ENCODE peak calls at places on chromosomes 2 and 18, in eight cellular contexts. One of them, this sample, is unnamed.

GRCh38 chr18:50614838-50615237 is 55.0 kb downstream of the MAPK4 start:
- DNase-seq in uterus: no peak
- DNase-seq in osteocyte: no peak
- DNase-seq in AG04449: no peak
- DNase-seq in kidney epithelial cell: no peak
- DNase-seq in progenitor cell of endocrine pancreas: no peak
- DNase-seq in astrocyte of the spinal cord: no peak
- DNase-seq in PC-9: peak; percentile 81
- DNase-seq in this sample: no peak

GRCh38 chr2:37421686-37422085 is 77.3 kb downstream of the QPCT start:
- DNase-seq in PC-9: no peak
- DNase-seq in astrocyte of the spinal cord: no peak
- DNase-seq in kidney epithelial cell: no peak
- DNase-seq in progenitor cell of endocrine pancreas: no peak
- DNase-seq in osteocyte: no peak
- DNase-seq in uterus: no peak
- DNase-seq in AG04449: no peak
- DNase-seq in this sample: no peak

GRCh38 chr2:219897456-219897855 is 270.0 kb downstream of the SLC4A3 start:
- DNase-seq in AG04449: no peak
- DNase-seq in osteocyte: no peak
- DNase-seq in kidney epithelial cell: no peak
- DNase-seq in PC-9: no peak
- DNase-seq in progenitor cell of endocrine pancreas: no peak
- DNase-seq in uterus: no peak
- DNase-seq in astrocyte of the spinal cord: no peak
- DNase-seq in this sample: no peak

GRCh38 chr2:9815844-9816279 is 27.4 kb upstream of the TAF1B start:
- DNase-seq in AG04449: no peak
- DNase-seq in kidney epithelial cell: no peak
- DNase-seq in progenitor cell of endocrine pancreas: no peak
- DNase-seq in astrocyte of the spinal cord: no peak
- DNase-seq in uterus: no peak
- DNase-seq in PC-9: no peak
- DNase-seq in osteocyte: peak; percentile 62
- DNase-seq in this sample: no peak

GRCh38 chr18:8272254-8272653 is 337.0 kb upstream of the RAB12 start:
- DNase-seq in osteocyte: no peak
- DNase-seq in astrocyte of the spinal cord: no peak
- DNase-seq in AG04449: no peak
- DNase-seq in progenitor cell of endocrine pancreas: no peak
- DNase-seq in uterus: no peak
- DNase-seq in kidney epithelial cell: no peak
- DNase-seq in PC-9: no peak
- DNase-seq in this sample: no peak

GRCh38 chr2:152385718-152386117 is 50.7 kb downstream of the FMNL2 start:
- DNase-seq in PC-9: no peak
- DNase-seq in osteocyte: no peak
- DNase-seq in astrocyte of the spinal cord: no peak
- DNase-seq in uterus: no peak
- DNase-seq in AG04449: no peak
- DNase-seq in progenitor cell of endocrine pancreas: no peak
- DNase-seq in kidney epithelial cell: no peak
- DNase-seq in this sample: no peak

GRCh38 chr2:30359644-30360167 is 87.3 kb upstream of the LCLAT1 start:
- DNase-seq in PC-9: no peak
- DNase-seq in uterus: peak; percentile 63
- DNase-seq in osteocyte: no peak
- DNase-seq in progenitor cell of endocrine pancreas: no peak
- DNase-seq in AG04449: no peak
- DNase-seq in kidney epithelial cell: no peak
- DNase-seq in astrocyte of the spinal cord: peak; percentile 14
- DNase-seq in this sample: no peak

GRCh38 chr18:26863122-26863879 is 2.2 kb downstream of the AQP4 start:
- DNase-seq in uterus: peak; percentile 27
- DNase-seq in osteocyte: no peak
- DNase-seq in kidney epithelial cell: no peak
- DNase-seq in AG04449: no peak
- DNase-seq in astrocyte of the spinal cord: no peak
- DNase-seq in PC-9: no peak
- DNase-seq in progenitor cell of endocrine pancreas: peak; percentile 44
- DNase-seq in this sample: no peak

GRCh38 chr2:237909801-237910475 is 50.5 kb downstream of the RAMP1 start:
- DNase-seq in uterus: no peak
- DNase-seq in progenitor cell of endocrine pancreas: no peak
- DNase-seq in astrocyte of the spinal cord: no peak
- DNase-seq in PC-9: no peak
- DNase-seq in AG04449: no peak
- DNase-seq in osteocyte: no peak
- DNase-seq in kidney epithelial cell: no peak
- DNase-seq in this sample: no peak

GRCh38 chr18:60020107-60020925 is 120.5 kb downstream of the PMAIP1 start:
- DNase-seq in kidney epithelial cell: peak; percentile 65
- DNase-seq in astrocyte of the spinal cord: peak; percentile 51
- DNase-seq in progenitor cell of endocrine pancreas: no peak
- DNase-seq in osteocyte: no peak
- DNase-seq in uterus: no peak
- DNase-seq in AG04449: no peak
- DNase-seq in PC-9: no peak
- DNase-seq in this sample: no peak

GRCh38 chr2:234579231-234579962 is 82.5 kb upstream of the ARL4C start:
- DNase-seq in PC-9: peak; percentile 56
- DNase-seq in progenitor cell of endocrine pancreas: no peak
- DNase-seq in kidney epithelial cell: no peak
- DNase-seq in uterus: no peak
- DNase-seq in astrocyte of the spinal cord: no peak
- DNase-seq in AG04449: no peak
- DNase-seq in osteocyte: no peak
- DNase-seq in this sample: no peak

GRCh38 chr2:218003994-218004419 is 1.2 kb upstream of the TNS1 start:
- DNase-seq in osteocyte: peak; percentile 87
- DNase-seq in kidney epithelial cell: no peak
- DNase-seq in PC-9: no peak
- DNase-seq in progenitor cell of endocrine pancreas: no peak
- DNase-seq in uterus: peak; percentile 88
- DNase-seq in astrocyte of the spinal cord: peak; percentile 79
- DNase-seq in AG04449: peak; percentile 80
- DNase-seq in this sample: peak; percentile 90

GRCh38 chr2:172865422-172865821 is 129.8 kb downstream of the RAPGEF4 start:
- DNase-seq in astrocyte of the spinal cord: no peak
- DNase-seq in PC-9: no peak
- DNase-seq in kidney epithelial cell: no peak
- DNase-seq in osteocyte: no peak
- DNase-seq in AG04449: no peak
- DNase-seq in uterus: no peak
- DNase-seq in progenitor cell of endocrine pancreas: no peak
- DNase-seq in this sample: no peak
- TF ChIP-seq CTCF in astrocyte of the spinal cord: peak; percentile 34
- TF ChIP-seq CTCF in PC-9: peak; percentile 50
- TF ChIP-seq CTCF in kidney epithelial cell: no peak
- TF ChIP-seq CTCF in osteocyte: no peak
- TF ChIP-seq CTCF in AG04449: peak; percentile 7
- TF ChIP-seq CTCF in uterus: no peak
- TF ChIP-seq CTCF in progenitor cell of endocrine pancreas: no peak
- TF ChIP-seq CTCF in this sample: peak; percentile 9

GRCh38 chr18:38884050-38884449 is 1318.5 kb upstream of the CELF4 start:
- DNase-seq in AG04449: no peak
- DNase-seq in PC-9: no peak
- DNase-seq in progenitor cell of endocrine pancreas: no peak
- DNase-seq in astrocyte of the spinal cord: no peak
- DNase-seq in uterus: no peak
- DNase-seq in kidney epithelial cell: no peak
- DNase-seq in osteocyte: no peak
- DNase-seq in this sample: no peak
- TF ChIP-seq CTCF in AG04449: no peak
- TF ChIP-seq CTCF in PC-9: no peak
- TF ChIP-seq CTCF in progenitor cell of endocrine pancreas: no peak
- TF ChIP-seq CTCF in astrocyte of the spinal cord: no peak
- TF ChIP-seq CTCF in uterus: no peak
- TF ChIP-seq CTCF in kidney epithelial cell: no peak
- TF ChIP-seq CTCF in osteocyte: no peak
- TF ChIP-seq CTCF in this sample: no peak

GRCh38 chr2:137173514-137173913 is 408.2 kb downstream of the THSD7B start:
- DNase-seq in osteocyte: no peak
- DNase-seq in kidney epithelial cell: peak; percentile 19
- DNase-seq in uterus: no peak
- DNase-seq in progenitor cell of endocrine pancreas: no peak
- DNase-seq in PC-9: no peak
- DNase-seq in astrocyte of the spinal cord: peak; percentile 81
- DNase-seq in AG04449: peak; percentile 34
- DNase-seq in this sample: no peak
- TF ChIP-seq CTCF in osteocyte: peak; percentile 47
- TF ChIP-seq CTCF in kidney epithelial cell: peak; percentile 55
- TF ChIP-seq CTCF in uterus: no peak
- TF ChIP-seq CTCF in progenitor cell of endocrine pancreas: peak; percentile 47
- TF ChIP-seq CTCF in PC-9: no peak
- TF ChIP-seq CTCF in astrocyte of the spinal cord: peak; percentile 56
- TF ChIP-seq CTCF in AG04449: peak; percentile 32
- TF ChIP-seq CTCF in this sample: peak; percentile 34

DNA sequence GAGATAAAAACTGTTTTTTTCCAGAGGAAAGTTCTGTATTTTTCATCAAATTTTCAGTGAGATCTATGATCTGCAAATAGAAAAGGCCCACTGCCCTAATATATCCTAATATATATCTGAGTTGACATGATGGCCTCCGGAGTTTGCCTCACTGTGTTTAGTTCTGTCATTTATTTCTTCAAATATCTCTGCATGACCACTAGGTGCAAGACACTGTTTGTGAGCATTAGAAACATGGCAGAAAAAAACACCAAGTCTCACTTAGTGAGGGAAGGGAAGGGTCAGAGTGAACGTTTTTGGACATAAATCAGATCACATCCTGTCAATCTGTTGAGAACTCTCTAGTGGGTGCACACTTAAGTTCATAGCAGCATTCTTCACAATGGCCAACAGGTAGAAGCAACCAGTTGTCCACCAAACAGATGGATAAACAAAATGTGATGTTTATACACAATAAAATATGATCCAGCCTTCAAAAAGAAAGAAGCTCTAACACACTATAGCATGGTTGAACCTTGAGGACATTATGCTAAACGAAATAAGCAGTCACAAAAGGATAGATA is 53.4 kb downstream of the SPIRE1 start:
- DNase-seq in progenitor cell of endocrine pancreas: no peak
- DNase-seq in AG04449: no peak
- DNase-seq in PC-9: no peak
- DNase-seq in astrocyte of the spinal cord: no peak
- DNase-seq in osteocyte: no peak
- DNase-seq in uterus: no peak
- DNase-seq in kidney epithelial cell: no peak
- DNase-seq in this sample: no peak
- TF ChIP-seq CTCF in progenitor cell of endocrine pancreas: peak; percentile 13
- TF ChIP-seq CTCF in AG04449: no peak
- TF ChIP-seq CTCF in PC-9: no peak
- TF ChIP-seq CTCF in astrocyte of the spinal cord: peak; percentile 18
- TF ChIP-seq CTCF in osteocyte: peak; percentile 23
- TF ChIP-seq CTCF in uterus: no peak
- TF ChIP-seq CTCF in kidney epithelial cell: peak; percentile 2
- TF ChIP-seq CTCF in this sample: no peak

GRCh38 chr18:9405130-9405529 is 70.2 kb upstream of the RALBP1 start:
- DNase-seq in PC-9: no peak
- DNase-seq in uterus: no peak
- DNase-seq in progenitor cell of endocrine pancreas: no peak
- DNase-seq in kidney epithelial cell: no peak
- DNase-seq in astrocyte of the spinal cord: no peak
- DNase-seq in AG04449: no peak
- DNase-seq in osteocyte: no peak
- DNase-seq in this sample: no peak

GRCh38 chr18:9405977-9406376 is 69.3 kb upstream of the RALBP1 start:
- DNase-seq in AG04449: no peak
- DNase-seq in kidney epithelial cell: no peak
- DNase-seq in astrocyte of the spinal cord: no peak
- DNase-seq in uterus: no peak
- DNase-seq in progenitor cell of endocrine pancreas: no peak
- DNase-seq in osteocyte: no peak
- DNase-seq in PC-9: no peak
- DNase-seq in this sample: no peak

GRCh38 chr18:9401166-9401565 is 66.6 kb downstream of the TWSG1 start:
- DNase-seq in uterus: no peak
- DNase-seq in kidney epithelial cell: no peak
- DNase-seq in astrocyte of the spinal cord: no peak
- DNase-seq in osteocyte: no peak
- DNase-seq in AG04449: no peak
- DNase-seq in PC-9: no peak
- DNase-seq in progenitor cell of endocrine pancreas: no peak
- DNase-seq in this sample: no peak

GRCh38 chr18:9404565-9405060 is 70.0 kb downstream of the TWSG1 start:
- DNase-seq in astrocyte of the spinal cord: no peak
- DNase-seq in PC-9: no peak
- DNase-seq in AG04449: no peak
- DNase-seq in osteocyte: no peak
- DNase-seq in kidney epithelial cell: no peak
- DNase-seq in progenitor cell of endocrine pancreas: no peak
- DNase-seq in uterus: no peak
- DNase-seq in this sample: no peak

GRCh38 chr18:9403795-9404564 is 69.4 kb downstream of the TWSG1 start:
- DNase-seq in astrocyte of the spinal cord: no peak
- DNase-seq in progenitor cell of endocrine pancreas: no peak
- DNase-seq in osteocyte: no peak
- DNase-seq in PC-9: no peak
- DNase-seq in AG04449: no peak
- DNase-seq in uterus: no peak
- DNase-seq in kidney epithelial cell: no peak
- DNase-seq in this sample: no peak
- TF ChIP-seq CTCF in astrocyte of the spinal cord: no peak
- TF ChIP-seq CTCF in progenitor cell of endocrine pancreas: no peak
- TF ChIP-seq CTCF in osteocyte: no peak
- TF ChIP-seq CTCF in PC-9: no peak
- TF ChIP-seq CTCF in AG04449: no peak
- TF ChIP-seq CTCF in uterus: no peak
- TF ChIP-seq CTCF in kidney epithelial cell: no peak
- TF ChIP-seq CTCF in this sample: no peak

GRCh38 chr2:75728614-75729419 is 18.1 kb upstream of the GCFC2 start:
- DNase-seq in AG04449: no peak
- DNase-seq in astrocyte of the spinal cord: no peak
- DNase-seq in PC-9: no peak
- DNase-seq in uterus: no peak
- DNase-seq in osteocyte: no peak
- DNase-seq in kidney epithelial cell: no peak
- DNase-seq in progenitor cell of endocrine pancreas: no peak
- DNase-seq in this sample: no peak

DNA sequence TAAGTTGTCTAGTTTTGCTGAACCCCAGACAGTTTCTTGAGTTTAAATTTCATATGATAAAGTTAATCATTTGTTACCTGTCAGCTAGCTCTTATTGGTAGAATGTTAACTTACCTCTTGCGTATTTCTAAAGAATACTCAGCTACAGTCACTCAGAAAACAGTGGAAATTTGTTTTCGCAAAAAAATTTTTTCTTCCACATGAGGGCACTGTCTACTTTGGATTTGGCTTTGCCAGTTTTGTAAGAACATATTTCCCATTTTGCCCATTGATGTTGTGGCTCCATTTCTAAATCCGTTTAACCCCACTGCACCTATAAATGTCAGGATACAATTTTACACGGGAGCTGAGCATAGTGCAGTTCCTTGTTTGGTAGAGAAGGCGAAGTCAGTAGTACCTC is 19.1 kb upstream of the GCFC2 start:
- DNase-seq in uterus: no peak
- DNase-seq in AG04449: no peak
- DNase-seq in kidney epithelial cell: no peak
- DNase-seq in progenitor cell of endocrine pancreas: no peak
- DNase-seq in astrocyte of the spinal cord: peak; percentile 4
- DNase-seq in osteocyte: no peak
- DNase-seq in PC-9: no peak
- DNase-seq in this sample: no peak
- TF ChIP-seq CTCF in uterus: no peak
- TF ChIP-seq CTCF in AG04449: no peak
- TF ChIP-seq CTCF in kidney epithelial cell: peak; percentile 33
- TF ChIP-seq CTCF in progenitor cell of endocrine pancreas: peak; percentile 50
- TF ChIP-seq CTCF in astrocyte of the spinal cord: peak; percentile 24
- TF ChIP-seq CTCF in osteocyte: peak; percentile 39
- TF ChIP-seq CTCF in PC-9: peak; percentile 63
- TF ChIP-seq CTCF in this sample: peak; percentile 14